ENCODE peak calls at places on chromosomes 1 and 21, in ten cellular contexts. I, N, X, B, R, Z, G, W, C and S are unnamed samples.

GRCh38 chr21:38476385-38476784 is 21.9 kb downstream of the ERG start:
- DNase-seq in I (no peak), N (peak), X (no peak), B (no peak), R (no peak), Z (no peak), G (no peak), W (no peak), C (no peak), S (no peak)

GRCh38 chr1:45924736-45925135 is 121.3 kb downstream of the MAST2 start:
- DNase-seq in I (no peak), N (peak), X (peak), B (no peak), R (no peak), Z (peak), G (peak), W (no peak), C (no peak), S (peak)

GRCh38 chr1:20141466-20141865 is 2.3 kb downstream of the PLA2G2F start:
- DNase-seq in I (no peak), N (no peak), X (no peak), B (no peak), R (no peak), Z (no peak), G (no peak), W (no peak), C (no peak), S (no peak)

GRCh38 chr1:226637147-226637935 is 88.8 kb downstream of the STUM start:
- DNase-seq in I (no peak), N (peak), X (peak), B (peak), R (peak), Z (peak), G (no peak), W (no peak), C (no peak), S (peak)

GRCh38 chr1:18641005-18641941 is 10.6 kb downstream of the PAX7 start:
- DNase-seq in I (no peak), N (no peak), X (no peak), B (no peak), R (no peak), Z (peak), G (no peak), W (no peak), C (no peak), S (no peak)

GRCh38 chr1:51070640-51071039 is 31.4 kb upstream of the C1orf185 start:
- DNase-seq in I (no peak), N (no peak), X (peak), B (no peak), R (no peak), Z (peak), G (no peak), W (no peak), C (no peak), S (no peak)

GRCh38 chr1:58848818-58849411 is 65.1 kb upstream of the JUN start:
- DNase-seq in I (peak), N (peak), X (peak), B (peak), R (peak), Z (peak), G (peak), W (peak), C (peak), S (peak)

GRCh38 chr1:64242895-64243756 is 39.7 kb downstream of the UBE2U start:
- DNase-seq in I (no peak), N (peak), X (peak), B (no peak), R (no peak), Z (no peak), G (peak), W (no peak), C (peak), S (peak)

GRCh38 chr1:98157524-98158293 is 236.9 kb upstream of the DPYD start:
- DNase-seq in I (no peak), N (peak), X (peak), B (no peak), R (no peak), Z (no peak), G (no peak), W (no peak), C (no peak), S (peak)

GRCh38 chr1:230124187-230125128 is 57.4 kb downstream of the GALNT2 start:
- DNase-seq in I (no peak), N (no peak), X (no peak), B (no peak), R (no peak), Z (no peak), G (peak), W (no peak), C (no peak), S (no peak)
- H3K4me3 ChIP-seq in I (no peak), N (no peak), X (no peak), B (no peak), R (no peak), Z (no peak), G (no peak), W (no peak), C (no peak), S (no peak)

GRCh38 chr1:198275598-198275997 is 118.8 kb downstream of the NEK7 start:
- DNase-seq in I (no peak), N (no peak), X (no peak), B (no peak), R (no peak), Z (no peak), G (no peak), W (no peak), C (no peak), S (no peak)
- TF ChIP-seq CTCF in I (no peak), N (no peak), X (no peak), B (no peak), R (no peak), Z (no peak), G (no peak), W (no peak), C (no peak), S (no peak)

GRCh38 chr1:26743426-26744059 is 44.2 kb upstream of the PIGV start:
- DNase-seq in I (no peak), N (no peak), X (no peak), B (no peak), R (no peak), Z (no peak), G (no peak), W (no peak), C (no peak), S (no peak)
- H3K4me3 ChIP-seq in I (no peak), N (no peak), X (no peak), B (no peak), R (no peak), Z (no peak), G (no peak), W (peak), C (no peak), S (no peak)

DNA sequence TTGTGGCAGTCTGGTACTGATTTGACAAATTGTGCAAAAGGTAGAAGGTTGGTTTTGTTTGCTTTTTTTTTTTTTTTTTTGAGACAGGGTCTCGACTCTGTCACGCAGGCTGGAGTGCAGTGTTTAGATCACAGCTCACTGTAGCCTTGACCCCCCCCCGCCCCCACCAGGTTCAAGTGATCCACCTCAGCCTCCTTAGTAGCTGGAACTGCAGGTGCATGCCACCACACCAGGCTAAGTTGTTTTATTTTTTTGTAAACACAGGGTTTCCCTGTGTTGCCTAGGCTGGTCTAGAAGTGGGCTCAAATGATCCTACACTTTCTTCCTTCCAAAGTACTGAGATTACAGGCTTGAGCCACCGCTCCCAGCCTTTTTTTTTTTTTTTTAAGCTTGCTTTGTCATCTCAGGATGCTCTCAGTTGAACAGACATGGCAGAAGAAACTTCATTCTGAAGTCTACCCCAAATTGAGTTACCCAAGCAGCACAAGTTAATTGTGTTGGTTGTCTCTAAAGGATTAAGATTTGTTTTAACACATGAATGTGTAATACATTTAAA is 8.2 kb downstream of the KDM1A start:
- DNase-seq in I (no peak), N (no peak), X (no peak), B (no peak), R (no peak), Z (no peak), G (no peak), W (no peak), C (no peak), S (no peak)
- TF ChIP-seq CTCF in I (no peak), N (no peak), X (no peak), B (no peak), R (no peak), Z (no peak), G (no peak), W (no peak), C (no peak), S (no peak)

DNA sequence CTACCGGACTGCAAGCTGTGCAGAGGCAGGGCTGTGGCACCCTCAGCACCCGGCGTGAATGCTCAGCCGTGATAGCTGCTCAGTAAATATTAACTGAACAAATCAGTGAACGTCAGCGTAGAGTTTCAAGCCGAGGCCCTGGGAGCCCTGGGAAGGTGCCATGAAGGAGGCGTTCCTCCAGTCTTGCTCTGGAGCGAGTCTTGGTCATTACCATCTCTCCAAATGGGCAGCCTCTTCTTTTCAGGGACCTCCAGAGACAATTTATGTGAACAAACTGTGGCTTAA is 449.2 kb downstream of the CAMTA1 start:
- DNase-seq in I (peak), N (no peak), X (no peak), B (no peak), R (no peak), Z (no peak), G (no peak), W (no peak), C (no peak), S (no peak)
- H3K4me3 ChIP-seq in I (no peak), N (no peak), X (no peak), B (no peak), R (no peak), Z (no peak), G (no peak), W (no peak), C (no peak), S (no peak)